ENCODE peak calls at places on chromosomes 2 and 18, in seven cellular contexts. One of them, this sample, is unnamed. For H3K4me1, the result is how much of the 10 kb centered on the place peaks cover.

GRCh38 chr18:55265916-55266488 is 306.7 kb upstream of the CCDC68 start:
- DNase-seq in GM23338: no peak
- DNase-seq in PC-3: peak
- DNase-seq in Peyer's patch: no peak
- DNase-seq in spleen: no peak
- DNase-seq in CD8-positive, alpha-beta T cell: no peak
- DNase-seq in colonic mucosa: no peak
- DNase-seq in this sample: no peak

GRCh38 chr18:7950380-7951143 is 383.4 kb downstream of the PTPRM start:
- DNase-seq in PC-3: peak
- DNase-seq in CD8-positive, alpha-beta T cell: no peak
- DNase-seq in Peyer's patch: no peak
- DNase-seq in GM23338: no peak
- DNase-seq in spleen: no peak
- DNase-seq in colonic mucosa: peak
- DNase-seq in this sample: no peak

GRCh38 chr2:9538000-9538507 is 17.6 kb downstream of the ADAM17 start:
- DNase-seq in Peyer's patch: no peak
- DNase-seq in spleen: no peak
- DNase-seq in CD8-positive, alpha-beta T cell: no peak
- DNase-seq in PC-3: peak
- DNase-seq in GM23338: no peak
- DNase-seq in colonic mucosa: no peak
- DNase-seq in this sample: no peak

GRCh38 chr18:9536354-9537152 is 61.2 kb downstream of the RALBP1 start:
- DNase-seq in GM23338: no peak
- DNase-seq in Peyer's patch: no peak
- DNase-seq in colonic mucosa: no peak
- DNase-seq in PC-3: peak
- DNase-seq in CD8-positive, alpha-beta T cell: no peak
- DNase-seq in spleen: no peak
- DNase-seq in this sample: no peak

GRCh38 chr18:62264984-62265383 is 60.1 kb upstream of the TNFRSF11A start:
- DNase-seq in PC-3: no peak
- DNase-seq in GM23338: no peak
- DNase-seq in CD8-positive, alpha-beta T cell: no peak
- DNase-seq in colonic mucosa: no peak
- DNase-seq in spleen: no peak
- DNase-seq in Peyer's patch: no peak
- DNase-seq in this sample: no peak

GRCh38 chr2:202339052-202339870 is 36.9 kb upstream of the BMPR2 start:
- DNase-seq in colonic mucosa: peak
- DNase-seq in spleen: no peak
- DNase-seq in Peyer's patch: no peak
- DNase-seq in PC-3: peak
- DNase-seq in CD8-positive, alpha-beta T cell: no peak
- DNase-seq in GM23338: no peak
- DNase-seq in this sample: no peak

GRCh38 chr2:197159681-197160211 is 150.8 kb downstream of the ANKRD44 start:
- DNase-seq in colonic mucosa: no peak
- DNase-seq in PC-3: peak
- DNase-seq in CD8-positive, alpha-beta T cell: no peak
- DNase-seq in GM23338: no peak
- DNase-seq in spleen: no peak
- DNase-seq in Peyer's patch: no peak
- DNase-seq in this sample: no peak

GRCh38 chr2:211455225-211455841 is 898.9 kb downstream of the CPS1 start:
- DNase-seq in GM23338: peak
- DNase-seq in CD8-positive, alpha-beta T cell: no peak
- DNase-seq in colonic mucosa: peak
- DNase-seq in Peyer's patch: no peak
- DNase-seq in spleen: no peak
- DNase-seq in PC-3: peak
- DNase-seq in this sample: no peak

GRCh38 chr18:6879508-6880195 is 150.1 kb downstream of the ARHGAP28 start:
- DNase-seq in GM23338: peak
- DNase-seq in CD8-positive, alpha-beta T cell: no peak
- DNase-seq in spleen: no peak
- DNase-seq in Peyer's patch: no peak
- DNase-seq in colonic mucosa: no peak
- DNase-seq in PC-3: no peak
- DNase-seq in this sample: no peak

GRCh38 chr18:77000527-77000926 is 132.1 kb downstream of the MBP start:
- DNase-seq in CD8-positive, alpha-beta T cell: peak
- DNase-seq in colonic mucosa: peak
- DNase-seq in Peyer's patch: peak
- DNase-seq in PC-3: peak
- DNase-seq in spleen: peak
- DNase-seq in GM23338: peak
- DNase-seq in this sample: no peak

GRCh38 chr18:22710628-22711380 is 222.3 kb upstream of the RBBP8 start:
- DNase-seq in spleen: no peak
- DNase-seq in PC-3: peak
- DNase-seq in CD8-positive, alpha-beta T cell: no peak
- DNase-seq in Peyer's patch: peak
- DNase-seq in colonic mucosa: peak
- DNase-seq in GM23338: peak
- DNase-seq in this sample: no peak

GRCh38 chr2:202790676-202791075 is 80.9 kb downstream of the ICA1L start:
- DNase-seq in spleen: no peak
- DNase-seq in CD8-positive, alpha-beta T cell: no peak
- DNase-seq in colonic mucosa: no peak
- DNase-seq in GM23338: no peak
- DNase-seq in PC-3: peak
- DNase-seq in Peyer's patch: no peak
- DNase-seq in this sample: no peak

GRCh38 chr18:39134255-39134654 is 1568.7 kb upstream of the CELF4 start:
- DNase-seq in CD8-positive, alpha-beta T cell: no peak
- DNase-seq in spleen: no peak
- DNase-seq in colonic mucosa: no peak
- DNase-seq in GM23338: peak
- DNase-seq in Peyer's patch: no peak
- DNase-seq in PC-3: no peak
- DNase-seq in this sample: no peak

GRCh38 chr18:8151176-8151575 is 458.1 kb upstream of the RAB12 start:
- DNase-seq in colonic mucosa: no peak
- DNase-seq in GM23338: no peak
- DNase-seq in CD8-positive, alpha-beta T cell: no peak
- DNase-seq in spleen: no peak
- DNase-seq in PC-3: no peak
- DNase-seq in Peyer's patch: no peak
- DNase-seq in this sample: no peak

GRCh38 chr2:232354069-232354468 is 24.5 kb upstream of the ALPP start:
- DNase-seq in spleen: peak
- DNase-seq in colonic mucosa: no peak
- DNase-seq in Peyer's patch: no peak
- DNase-seq in GM23338: no peak
- DNase-seq in CD8-positive, alpha-beta T cell: no peak
- DNase-seq in PC-3: no peak
- DNase-seq in this sample: peak

GRCh38 chr2:231299267-231299666 is 96.2 kb upstream of the B3GNT7 start:
- DNase-seq in PC-3: no peak
- DNase-seq in spleen: no peak
- DNase-seq in CD8-positive, alpha-beta T cell: no peak
- DNase-seq in Peyer's patch: no peak
- DNase-seq in colonic mucosa: no peak
- DNase-seq in GM23338: no peak
- DNase-seq in this sample: no peak

GRCh38 chr2:159156834-159157233 is 129.7 kb downstream of the WDSUB1 start:
- DNase-seq in GM23338: no peak
- DNase-seq in colonic mucosa: no peak
- DNase-seq in PC-3: no peak
- DNase-seq in CD8-positive, alpha-beta T cell: no peak
- DNase-seq in spleen: no peak
- DNase-seq in Peyer's patch: no peak
- DNase-seq in this sample: no peak

GRCh38 chr2:112065966-112066365 is 10.9 kb downstream of the TMEM87B start:
- DNase-seq in PC-3: peak
- DNase-seq in Peyer's patch: no peak
- DNase-seq in colonic mucosa: no peak
- DNase-seq in CD8-positive, alpha-beta T cell: no peak
- DNase-seq in GM23338: no peak
- DNase-seq in spleen: no peak
- DNase-seq in this sample: no peak

GRCh38 chr2:37652199-37652640 is 19.2 kb downstream of the CDC42EP3 start:
- DNase-seq in GM23338: no peak
- DNase-seq in CD8-positive, alpha-beta T cell: no peak
- DNase-seq in spleen: no peak
- DNase-seq in Peyer's patch: no peak
- DNase-seq in colonic mucosa: no peak
- DNase-seq in PC-3: peak
- DNase-seq in this sample: peak

GRCh38 chr2:177778472-177778871 is 294.1 kb downstream of the PDE11A start:
- DNase-seq in colonic mucosa: no peak
- DNase-seq in spleen: no peak
- DNase-seq in GM23338: no peak
- DNase-seq in Peyer's patch: no peak
- DNase-seq in PC-3: no peak
- DNase-seq in CD8-positive, alpha-beta T cell: no peak
- DNase-seq in this sample: no peak

DNA sequence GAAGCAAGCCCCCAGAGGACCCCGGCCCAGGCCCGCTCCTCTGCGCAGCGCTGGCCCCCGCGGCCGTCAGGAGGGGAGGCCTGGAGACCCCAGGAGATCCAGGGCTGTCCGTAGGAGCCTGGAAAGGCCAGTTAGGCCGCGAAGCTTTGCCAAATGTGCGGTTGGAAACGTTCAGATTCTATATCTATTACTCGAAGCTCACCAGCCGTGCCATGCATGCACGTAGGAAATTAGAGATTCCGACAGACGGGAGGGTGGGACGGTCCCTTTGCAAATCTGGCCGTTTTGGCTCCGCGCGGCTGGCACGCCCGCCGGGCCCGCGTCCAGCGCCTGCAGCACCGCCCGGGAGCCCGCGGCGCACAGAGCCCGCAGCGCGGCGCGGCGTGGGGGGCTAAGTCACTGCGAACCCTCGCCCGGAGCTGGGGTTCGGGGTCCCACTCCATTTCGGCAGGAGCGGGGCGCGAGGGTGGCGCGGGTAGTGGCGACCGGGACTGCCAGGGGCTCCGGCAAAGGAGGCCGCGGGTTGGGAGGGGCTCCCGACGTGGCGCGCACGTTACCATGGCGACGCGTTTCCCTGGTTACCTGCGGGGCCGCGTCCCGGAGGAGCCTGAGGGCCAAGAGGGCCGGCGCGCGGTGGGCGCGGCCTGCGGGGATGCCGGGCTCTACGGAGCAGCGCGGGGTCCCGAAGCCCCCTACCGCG is 488.6 kb upstream of the SMIM21 start:
- DNase-seq in spleen: peak
- DNase-seq in colonic mucosa: no peak
- DNase-seq in CD8-positive, alpha-beta T cell: no peak
- DNase-seq in GM23338: peak
- DNase-seq in Peyer's patch: no peak
- DNase-seq in PC-3: no peak
- DNase-seq in this sample: no peak
- H3K4me3 ChIP-seq in spleen: peak
- H3K4me3 ChIP-seq in colonic mucosa: peak
- H3K4me3 ChIP-seq in CD8-positive, alpha-beta T cell: no peak
- H3K4me3 ChIP-seq in GM23338: peak
- H3K4me3 ChIP-seq in Peyer's patch: no peak
- H3K4me3 ChIP-seq in PC-3: no peak
- H3K4me3 ChIP-seq in this sample: peak

GRCh38 chr2:176681584-176682115 is 412.4 kb downstream of the MTX2 start:
- DNase-seq in GM23338: no peak
- DNase-seq in colonic mucosa: no peak
- DNase-seq in spleen: no peak
- DNase-seq in CD8-positive, alpha-beta T cell: no peak
- DNase-seq in Peyer's patch: no peak
- DNase-seq in PC-3: no peak
- DNase-seq in this sample: no peak

GRCh38 chr2:176679306-176679705 is 410.1 kb downstream of the MTX2 start:
- DNase-seq in CD8-positive, alpha-beta T cell: no peak
- DNase-seq in Peyer's patch: no peak
- DNase-seq in PC-3: no peak
- DNase-seq in colonic mucosa: no peak
- DNase-seq in GM23338: no peak
- DNase-seq in spleen: no peak
- DNase-seq in this sample: no peak

GRCh38 chr2:176680916-176681315 is 411.7 kb downstream of the MTX2 start:
- DNase-seq in Peyer's patch: no peak
- DNase-seq in colonic mucosa: no peak
- DNase-seq in spleen: no peak
- DNase-seq in GM23338: no peak
- DNase-seq in PC-3: no peak
- DNase-seq in CD8-positive, alpha-beta T cell: no peak
- DNase-seq in this sample: no peak

GRCh38 chr2:176683565-176684210 is 414.4 kb downstream of the MTX2 start:
- DNase-seq in spleen: no peak
- DNase-seq in colonic mucosa: no peak
- DNase-seq in GM23338: no peak
- DNase-seq in PC-3: no peak
- DNase-seq in Peyer's patch: no peak
- DNase-seq in CD8-positive, alpha-beta T cell: no peak
- DNase-seq in this sample: no peak

GRCh38 chr2:176682278-176682677 is 413.0 kb downstream of the MTX2 start:
- DNase-seq in GM23338: no peak
- DNase-seq in PC-3: no peak
- DNase-seq in colonic mucosa: no peak
- DNase-seq in spleen: no peak
- DNase-seq in Peyer's patch: no peak
- DNase-seq in CD8-positive, alpha-beta T cell: no peak
- DNase-seq in this sample: no peak
- H3K27ac ChIP-seq in GM23338: no peak
- H3K27ac ChIP-seq in PC-3: no peak
- H3K27ac ChIP-seq in colonic mucosa: no peak
- H3K27ac ChIP-seq in spleen: no peak
- H3K27ac ChIP-seq in Peyer's patch: peak
- H3K27ac ChIP-seq in CD8-positive, alpha-beta T cell: no peak
- H3K27ac ChIP-seq in this sample: no peak

DNA sequence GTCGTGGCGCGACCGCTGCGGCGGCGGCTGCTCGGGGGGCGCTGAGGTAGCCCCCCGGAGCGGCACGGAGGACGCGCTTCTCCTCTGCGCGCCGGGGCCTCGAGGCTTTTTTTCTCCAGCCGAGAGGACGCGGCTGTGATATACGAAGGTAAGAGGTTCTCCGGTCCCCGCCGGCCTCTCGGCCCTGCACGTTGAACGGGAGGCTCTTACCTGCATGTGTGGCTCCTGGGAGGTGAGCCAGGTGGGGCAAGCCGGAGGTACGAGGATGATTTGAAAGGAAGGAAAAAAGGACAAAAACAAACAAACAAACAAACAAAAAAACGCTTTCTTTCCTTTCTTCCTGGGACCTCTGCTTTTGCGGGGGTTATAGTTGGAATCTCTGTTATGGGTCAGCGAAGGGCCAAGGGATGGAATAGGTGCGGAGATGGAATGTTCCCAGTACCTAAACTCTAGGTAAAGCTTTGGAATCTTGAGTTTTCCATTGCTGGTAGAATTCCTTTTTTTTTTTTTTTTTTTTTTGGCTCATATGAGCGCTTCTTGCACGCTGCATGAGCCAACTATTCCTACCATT is 600 bp downstream of the PTPN4 start:
- DNase-seq in PC-3: peak
- DNase-seq in CD8-positive, alpha-beta T cell: no peak
- DNase-seq in spleen: no peak
- DNase-seq in colonic mucosa: peak
- DNase-seq in GM23338: peak
- DNase-seq in Peyer's patch: no peak
- DNase-seq in this sample: no peak
- H3K4me1 ChIP-seq in PC-3: under half
- H3K4me1 ChIP-seq in CD8-positive, alpha-beta T cell: under half
- H3K4me1 ChIP-seq in spleen: under half
- H3K4me1 ChIP-seq in colonic mucosa: under half
- H3K4me1 ChIP-seq in GM23338: under half
- H3K4me1 ChIP-seq in Peyer's patch: under half
- H3K4me1 ChIP-seq in this sample: under half

GRCh38 chr2:165636959-165637358 is 157.1 kb downstream of the GALNT3 start:
- DNase-seq in Peyer's patch: no peak
- DNase-seq in spleen: no peak
- DNase-seq in colonic mucosa: no peak
- DNase-seq in PC-3: peak
- DNase-seq in CD8-positive, alpha-beta T cell: no peak
- DNase-seq in GM23338: no peak
- DNase-seq in this sample: no peak
- H3K4me3 ChIP-seq in Peyer's patch: no peak
- H3K4me3 ChIP-seq in spleen: no peak
- H3K4me3 ChIP-seq in colonic mucosa: no peak
- H3K4me3 ChIP-seq in PC-3: no peak
- H3K4me3 ChIP-seq in CD8-positive, alpha-beta T cell: no peak
- H3K4me3 ChIP-seq in GM23338: no peak
- H3K4me3 ChIP-seq in this sample: no peak

This sample was measured in RWPE2.